ENCODE peak calls at places on chromosomes 2 and 18, in six cellular contexts. One of them, this sample, is unnamed.

GRCh38 chr2:53058526-53058925 is 709.1 kb upstream of the CHAC2 start:
- DNase-seq in foreskin fibroblast: no peak
- DNase-seq in mesothelial cell of epicardium: no peak
- DNase-seq in RPMI8226: no peak
- DNase-seq in activated naive CD8-positive, alpha-beta T cell treated with anti-CD3 and anti-CD28 coated beads for 36 hours: no peak
- DNase-seq in AML-193: no peak
- DNase-seq in this sample: no peak

GRCh38 chr2:9377461-9378097 is 45.7 kb downstream of the ITGB1BP1 start:
- DNase-seq in AML-193: no peak
- DNase-seq in foreskin fibroblast: no peak
- DNase-seq in RPMI8226: no peak
- DNase-seq in activated naive CD8-positive, alpha-beta T cell treated with anti-CD3 and anti-CD28 coated beads for 36 hours: no peak
- DNase-seq in mesothelial cell of epicardium: no peak
- DNase-seq in this sample: no peak

GRCh38 chr2:112050311-112050710 is 4.8 kb upstream of the TMEM87B start:
- DNase-seq in foreskin fibroblast: no peak
- DNase-seq in mesothelial cell of epicardium: no peak
- DNase-seq in activated naive CD8-positive, alpha-beta T cell treated with anti-CD3 and anti-CD28 coated beads for 36 hours: no peak
- DNase-seq in AML-193: no peak
- DNase-seq in RPMI8226: no peak
- DNase-seq in this sample: no peak

GRCh38 chr2:112923237-112923966 is 12.4 kb downstream of the IL37 start:
- DNase-seq in AML-193: no peak
- DNase-seq in activated naive CD8-positive, alpha-beta T cell treated with anti-CD3 and anti-CD28 coated beads for 36 hours: no peak
- DNase-seq in mesothelial cell of epicardium: no peak
- DNase-seq in RPMI8226: no peak
- DNase-seq in foreskin fibroblast: no peak
- DNase-seq in this sample: no peak

GRCh38 chr2:182618672-182619079 is 97.4 kb upstream of the DNAJC10 start:
- DNase-seq in mesothelial cell of epicardium: no peak
- DNase-seq in foreskin fibroblast: peak
- DNase-seq in activated naive CD8-positive, alpha-beta T cell treated with anti-CD3 and anti-CD28 coated beads for 36 hours: no peak
- DNase-seq in RPMI8226: no peak
- DNase-seq in AML-193: no peak
- DNase-seq in this sample: no peak

GRCh38 chr18:21393986-21394385 is 152.0 kb downstream of the GREB1L start:
- DNase-seq in RPMI8226: no peak
- DNase-seq in mesothelial cell of epicardium: no peak
- DNase-seq in foreskin fibroblast: no peak
- DNase-seq in activated naive CD8-positive, alpha-beta T cell treated with anti-CD3 and anti-CD28 coated beads for 36 hours: no peak
- DNase-seq in AML-193: no peak
- DNase-seq in this sample: no peak

GRCh38 chr2:210630904-210631560 is 74.6 kb downstream of the CPS1 start:
- DNase-seq in AML-193: no peak
- DNase-seq in activated naive CD8-positive, alpha-beta T cell treated with anti-CD3 and anti-CD28 coated beads for 36 hours: no peak
- DNase-seq in RPMI8226: no peak
- DNase-seq in foreskin fibroblast: no peak
- DNase-seq in mesothelial cell of epicardium: no peak
- DNase-seq in this sample: no peak

GRCh38 chr18:13539843-13540535 is 186.4 kb downstream of the FAM210A start:
- DNase-seq in AML-193: no peak
- DNase-seq in RPMI8226: no peak
- DNase-seq in mesothelial cell of epicardium: no peak
- DNase-seq in activated naive CD8-positive, alpha-beta T cell treated with anti-CD3 and anti-CD28 coated beads for 36 hours: no peak
- DNase-seq in foreskin fibroblast: no peak
- DNase-seq in this sample: no peak

GRCh38 chr2:236158969-236159777 is 9.0 kb downstream of the GBX2 start:
- DNase-seq in activated naive CD8-positive, alpha-beta T cell treated with anti-CD3 and anti-CD28 coated beads for 36 hours: no peak
- DNase-seq in foreskin fibroblast: no peak
- DNase-seq in mesothelial cell of epicardium: no peak
- DNase-seq in AML-193: no peak
- DNase-seq in RPMI8226: no peak
- DNase-seq in this sample: no peak

GRCh38 chr2:225100269-225100668 is 58.0 kb upstream of the DOCK10 start:
- DNase-seq in RPMI8226: no peak
- DNase-seq in activated naive CD8-positive, alpha-beta T cell treated with anti-CD3 and anti-CD28 coated beads for 36 hours: no peak
- DNase-seq in mesothelial cell of epicardium: no peak
- DNase-seq in foreskin fibroblast: no peak
- DNase-seq in AML-193: no peak
- DNase-seq in this sample: no peak

GRCh38 chr18:22136395-22136794 is 33.0 kb upstream of the GATA6 start:
- DNase-seq in AML-193: no peak
- DNase-seq in mesothelial cell of epicardium: no peak
- DNase-seq in activated naive CD8-positive, alpha-beta T cell treated with anti-CD3 and anti-CD28 coated beads for 36 hours: no peak
- DNase-seq in foreskin fibroblast: no peak
- DNase-seq in RPMI8226: no peak
- DNase-seq in this sample: no peak

GRCh38 chr2:74461187-74462053 is 3.2 kb downstream of the WBP1 start:
- DNase-seq in AML-193: no peak
- DNase-seq in mesothelial cell of epicardium: no peak
- DNase-seq in foreskin fibroblast: no peak
- DNase-seq in activated naive CD8-positive, alpha-beta T cell treated with anti-CD3 and anti-CD28 coated beads for 36 hours: no peak
- DNase-seq in RPMI8226: no peak
- DNase-seq in this sample: no peak

GRCh38 chr18:68822926-68823325 is 25.0 kb downstream of the CCDC102B start:
- DNase-seq in foreskin fibroblast: no peak
- DNase-seq in RPMI8226: no peak
- DNase-seq in mesothelial cell of epicardium: no peak
- DNase-seq in AML-193: no peak
- DNase-seq in activated naive CD8-positive, alpha-beta T cell treated with anti-CD3 and anti-CD28 coated beads for 36 hours: peak
- DNase-seq in this sample: no peak

GRCh38 chr18:54843302-54843701 is 15.0 kb downstream of the RAB27B start:
- DNase-seq in RPMI8226: no peak
- DNase-seq in foreskin fibroblast: peak
- DNase-seq in AML-193: no peak
- DNase-seq in activated naive CD8-positive, alpha-beta T cell treated with anti-CD3 and anti-CD28 coated beads for 36 hours: no peak
- DNase-seq in mesothelial cell of epicardium: no peak
- DNase-seq in this sample: no peak

GRCh38 chr18:13321923-13322322 is 103.4 kb downstream of the LDLRAD4 start:
- DNase-seq in activated naive CD8-positive, alpha-beta T cell treated with anti-CD3 and anti-CD28 coated beads for 36 hours: no peak
- DNase-seq in foreskin fibroblast: no peak
- DNase-seq in mesothelial cell of epicardium: no peak
- DNase-seq in RPMI8226: no peak
- DNase-seq in AML-193: no peak
- DNase-seq in this sample: no peak

GRCh38 chr18:58202406-58202730 is 158.3 kb downstream of the NEDD4L start:
- DNase-seq in activated naive CD8-positive, alpha-beta T cell treated with anti-CD3 and anti-CD28 coated beads for 36 hours: no peak
- DNase-seq in mesothelial cell of epicardium: no peak
- DNase-seq in RPMI8226: no peak
- DNase-seq in foreskin fibroblast: no peak
- DNase-seq in AML-193: no peak
- DNase-seq in this sample: no peak

GRCh38 chr2:98917031-98917459 is 19.0 kb downstream of the CRACDL start:
- DNase-seq in foreskin fibroblast: peak
- DNase-seq in activated naive CD8-positive, alpha-beta T cell treated with anti-CD3 and anti-CD28 coated beads for 36 hours: no peak
- DNase-seq in AML-193: no peak
- DNase-seq in RPMI8226: no peak
- DNase-seq in mesothelial cell of epicardium: no peak
- DNase-seq in this sample: no peak

GRCh38 chr2:51483720-51484119 is 451.8 kb upstream of the NRXN1 start:
- DNase-seq in AML-193: no peak
- DNase-seq in mesothelial cell of epicardium: no peak
- DNase-seq in foreskin fibroblast: no peak
- DNase-seq in RPMI8226: no peak
- DNase-seq in activated naive CD8-positive, alpha-beta T cell treated with anti-CD3 and anti-CD28 coated beads for 36 hours: no peak
- DNase-seq in this sample: no peak

GRCh38 chr2:85754313-85755095 is 713 bp downstream of the ATOH8 start:
- DNase-seq in activated naive CD8-positive, alpha-beta T cell treated with anti-CD3 and anti-CD28 coated beads for 36 hours: peak
- DNase-seq in foreskin fibroblast: no peak
- DNase-seq in mesothelial cell of epicardium: no peak
- DNase-seq in RPMI8226: peak
- DNase-seq in AML-193: no peak
- DNase-seq in this sample: no peak

GRCh38 chr2:120415728-120416509 is 70.0 kb downstream of the INHBB start:
- DNase-seq in AML-193: no peak
- DNase-seq in foreskin fibroblast: no peak
- DNase-seq in activated naive CD8-positive, alpha-beta T cell treated with anti-CD3 and anti-CD28 coated beads for 36 hours: no peak
- DNase-seq in RPMI8226: no peak
- DNase-seq in mesothelial cell of epicardium: no peak
- DNase-seq in this sample: no peak

GRCh38 chr2:217099561-217099960 is 239.7 kb upstream of the TNP1 start:
- DNase-seq in foreskin fibroblast: no peak
- DNase-seq in RPMI8226: no peak
- DNase-seq in mesothelial cell of epicardium: no peak
- DNase-seq in AML-193: no peak
- DNase-seq in activated naive CD8-positive, alpha-beta T cell treated with anti-CD3 and anti-CD28 coated beads for 36 hours: no peak
- DNase-seq in this sample: no peak

GRCh38 chr2:61969376-61969775 is 63.9 kb downstream of the COMMD1 start:
- DNase-seq in mesothelial cell of epicardium: no peak
- DNase-seq in RPMI8226: no peak
- DNase-seq in foreskin fibroblast: no peak
- DNase-seq in AML-193: no peak
- DNase-seq in activated naive CD8-positive, alpha-beta T cell treated with anti-CD3 and anti-CD28 coated beads for 36 hours: no peak
- DNase-seq in this sample: no peak

This sample was measured in NCI-H1048.